ENCODE peak calls at places on chromosomes 3 and 15, in ten cellular contexts. M, H, R, I, X, J, C, Y, Z and Q are unnamed samples.

GRCh38 chr15:67097893-67098740 is 32.7 kb downstream of the SMAD3 start:
- DNase-seq in M (peak), H (no peak), R (no peak), I (no peak), X (peak), J (no peak), C (peak), Y (no peak), Z (no peak), Q (no peak)

GRCh38 chr3:65995030-65995429 is 43.7 kb downstream of the MAGI1 start:
- DNase-seq in M (no peak), H (peak), R (no peak), I (no peak), X (peak), J (no peak), C (no peak), Y (no peak), Z (no peak), Q (no peak)

GRCh38 chr3:127035672-127036071 is 52.8 kb downstream of the PLXNA1 start:
- DNase-seq in M (no peak), H (peak), R (no peak), I (no peak), X (peak), J (no peak), C (peak), Y (no peak), Z (peak), Q (no peak)

GRCh38 chr3:78888650-78889049 is 879.1 kb downstream of the ROBO1 start:
- DNase-seq in M (no peak), H (no peak), R (no peak), I (no peak), X (peak), J (no peak), C (no peak), Y (no peak), Z (no peak), Q (no peak)

GRCh38 chr3:192819001-192819569 is 91.7 kb upstream of the FGF12 start:
- DNase-seq in M (no peak), H (peak), R (peak), I (no peak), X (peak), J (no peak), C (no peak), Y (no peak), Z (no peak), Q (no peak)

GRCh38 chr3:45560270-45561020 is 34.1 kb upstream of the LIMD1 start:
- DNase-seq in M (no peak), H (no peak), R (no peak), I (no peak), X (no peak), J (no peak), C (peak), Y (no peak), Z (peak), Q (no peak)

GRCh38 chr3:172177046-172177445 is 137.7 kb downstream of the FNDC3B start:
- DNase-seq in M (no peak), H (no peak), R (no peak), I (no peak), X (peak), J (no peak), C (no peak), Y (no peak), Z (peak), Q (no peak)

GRCh38 chr3:128273116-128273840 is 120.0 kb downstream of the EEFSEC start:
- DNase-seq in M (no peak), H (no peak), R (no peak), I (no peak), X (no peak), J (no peak), C (no peak), Y (no peak), Z (no peak), Q (no peak)

GRCh38 chr3:46566040-46566631 is at the start of gene LRRC2:
- DNase-seq in M (no peak), H (no peak), R (no peak), I (no peak), X (peak), J (peak), C (peak), Y (peak), Z (peak), Q (peak)

GRCh38 chr3:41200669-41201021 is 1.3 kb downstream of the CTNNB1 start:
- DNase-seq in M (no peak), H (no peak), R (no peak), I (no peak), X (peak), J (peak), C (no peak), Y (no peak), Z (peak), Q (no peak)

GRCh38 chr15:73866881-73867410 is 6.4 kb upstream of the TBC1D21 start:
- DNase-seq in M (peak), H (no peak), R (no peak), I (no peak), X (no peak), J (no peak), C (no peak), Y (no peak), Z (no peak), Q (no peak)

GRCh38 chr15:82624008-82624407 is 23.2 kb downstream of the CPEB1 start:
- DNase-seq in M (no peak), H (no peak), R (no peak), I (no peak), X (peak), J (no peak), C (no peak), Y (no peak), Z (no peak), Q (no peak)

GRCh38 chr3:197186887-197187588 is 111.4 kb downstream of the DLG1 start:
- DNase-seq in M (peak), H (peak), R (peak), I (no peak), X (peak), J (no peak), C (no peak), Y (no peak), Z (peak), Q (no peak)

GRCh38 chr3:87390821-87391220 is 114.4 kb upstream of the POU1F1 start:
- DNase-seq in M (no peak), H (no peak), R (no peak), I (no peak), X (no peak), J (no peak), C (no peak), Y (no peak), Z (no peak), Q (no peak)

GRCh38 chr3:108110965-108111364 is 20.1 kb upstream of the CD47 start:
- DNase-seq in M (peak), H (no peak), R (no peak), I (no peak), X (no peak), J (no peak), C (no peak), Y (no peak), Z (no peak), Q (no peak)

GRCh38 chr3:146528954-146529353 is 15.5 kb downstream of the PLSCR1 start:
- DNase-seq in M (no peak), H (no peak), R (no peak), I (no peak), X (no peak), J (no peak), C (no peak), Y (no peak), Z (no peak), Q (no peak)

GRCh38 chr15:66611257-66612053 is 45.7 kb upstream of the LCTL start:
- DNase-seq in M (no peak), H (no peak), R (no peak), I (no peak), X (no peak), J (no peak), C (no peak), Y (peak), Z (no peak), Q (no peak)

GRCh38 chr3:172550347-172550943 is 27.2 kb upstream of the TNFSF10 start:
- DNase-seq in M (peak), H (peak), R (no peak), I (no peak), X (peak), J (no peak), C (no peak), Y (peak), Z (no peak), Q (no peak)

GRCh38 chr3:72171461-72171860 is 386.5 kb upstream of the PROK2 start:
- DNase-seq in M (no peak), H (no peak), R (no peak), I (no peak), X (no peak), J (no peak), C (no peak), Y (peak), Z (no peak), Q (no peak)

GRCh38 chr3:166570136-166570535 is 732.9 kb upstream of the BCHE start:
- DNase-seq in M (no peak), H (no peak), R (no peak), I (no peak), X (no peak), J (no peak), C (no peak), Y (no peak), Z (no peak), Q (no peak)

GRCh38 chr3:46954178-46954577 is 22.4 kb downstream of the CCDC12 start:
- DNase-seq in M (no peak), H (no peak), R (no peak), I (no peak), X (no peak), J (no peak), C (no peak), Y (no peak), Z (no peak), Q (no peak)

GRCh38 chr3:37243811-37244748 is 69.7 kb upstream of the LRRFIP2 start:
- DNase-seq in M (peak), H (peak), R (peak), I (peak), X (peak), J (peak), C (peak), Y (peak), Z (peak), Q (peak)

GRCh38 chr3:190718097-190718496 is 144.4 kb downstream of the GMNC start:
- DNase-seq in M (no peak), H (no peak), R (no peak), I (no peak), X (no peak), J (no peak), C (no peak), Y (no peak), Z (no peak), Q (no peak)

GRCh38 chr3:125324341-125324740 is 50.8 kb downstream of the ZNF148 start:
- DNase-seq in M (no peak), H (no peak), R (no peak), I (no peak), X (no peak), J (no peak), C (no peak), Y (no peak), Z (no peak), Q (no peak)

GRCh38 chr3:10419637-10420232 is 85.7 kb downstream of the ATP2B2 start:
- DNase-seq in M (peak), H (no peak), R (no peak), I (no peak), X (peak), J (no peak), C (no peak), Y (no peak), Z (no peak), Q (no peak)

GRCh38 chr3:10416730-10417300 is 88.6 kb downstream of the ATP2B2 start:
- DNase-seq in M (no peak), H (no peak), R (no peak), I (no peak), X (no peak), J (no peak), C (no peak), Y (peak), Z (no peak), Q (no peak)

GRCh38 chr3:10420745-10421475 is 84.5 kb downstream of the ATP2B2 start:
- DNase-seq in M (no peak), H (no peak), R (no peak), I (no peak), X (no peak), J (no peak), C (no peak), Y (no peak), Z (no peak), Q (no peak)

GRCh38 chr3:10421996-10422395 is 83.4 kb downstream of the ATP2B2 start:
- DNase-seq in M (no peak), H (no peak), R (no peak), I (no peak), X (no peak), J (no peak), C (no peak), Y (no peak), Z (no peak), Q (no peak)

DNA sequence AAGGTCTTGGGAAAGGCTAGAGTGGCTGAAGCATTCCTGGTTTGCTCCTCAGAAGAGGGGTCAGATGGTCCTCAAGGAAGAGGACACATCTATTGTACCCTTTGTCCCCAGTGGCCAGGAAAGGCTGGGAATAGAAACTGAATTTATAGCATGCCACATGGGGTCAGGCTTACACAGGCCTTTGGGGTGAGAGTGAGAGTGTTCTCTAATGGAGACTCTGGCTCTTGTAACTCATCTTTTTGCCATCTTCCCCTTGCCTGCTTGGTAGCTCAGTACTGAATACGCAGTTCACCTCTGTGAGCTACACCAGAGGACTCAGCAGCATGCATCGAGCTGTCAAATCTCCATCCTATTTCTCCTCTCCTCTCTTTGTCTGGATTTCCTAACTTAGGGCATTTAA is 87.5 kb downstream of the ATP2B2 start:
- DNase-seq in M (peak), H (peak), R (no peak), I (no peak), X (peak), J (no peak), C (no peak), Y (no peak), Z (no peak), Q (no peak)
- TF ChIP-seq CTCF in M (peak), H (peak), R (peak), I (no peak), X (peak), J (no peak), C (peak), Y (no peak), Z (no peak), Q (no peak)

DNA sequence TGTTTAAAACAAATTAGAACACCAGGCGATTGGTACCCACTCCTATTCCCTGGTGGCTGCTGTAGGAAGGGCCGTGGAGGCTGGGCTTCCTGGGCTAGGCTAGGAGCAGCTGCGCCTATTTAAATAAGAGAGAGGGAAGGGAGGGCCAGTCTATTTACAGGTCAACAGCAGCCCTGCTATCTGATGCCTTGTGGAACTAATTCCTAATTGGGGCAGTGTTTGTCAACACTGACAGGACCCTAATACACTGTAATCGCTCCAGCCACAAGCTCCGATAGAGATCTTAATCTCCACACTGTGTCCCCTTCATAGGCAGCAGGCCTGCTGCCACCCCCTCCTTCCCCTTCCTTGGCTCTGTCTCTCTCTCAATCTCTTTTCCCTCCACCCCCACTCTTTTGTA is 116.9 kb upstream of the SOX14 start:
- DNase-seq in M (no peak), H (no peak), R (no peak), I (no peak), X (no peak), J (no peak), C (no peak), Y (no peak), Z (no peak), Q (no peak)
- TF ChIP-seq CTCF in M (no peak), H (no peak), R (no peak), I (no peak), X (no peak), J (no peak), C (no peak), Y (no peak), Z (no peak), Q (no peak)

DNA sequence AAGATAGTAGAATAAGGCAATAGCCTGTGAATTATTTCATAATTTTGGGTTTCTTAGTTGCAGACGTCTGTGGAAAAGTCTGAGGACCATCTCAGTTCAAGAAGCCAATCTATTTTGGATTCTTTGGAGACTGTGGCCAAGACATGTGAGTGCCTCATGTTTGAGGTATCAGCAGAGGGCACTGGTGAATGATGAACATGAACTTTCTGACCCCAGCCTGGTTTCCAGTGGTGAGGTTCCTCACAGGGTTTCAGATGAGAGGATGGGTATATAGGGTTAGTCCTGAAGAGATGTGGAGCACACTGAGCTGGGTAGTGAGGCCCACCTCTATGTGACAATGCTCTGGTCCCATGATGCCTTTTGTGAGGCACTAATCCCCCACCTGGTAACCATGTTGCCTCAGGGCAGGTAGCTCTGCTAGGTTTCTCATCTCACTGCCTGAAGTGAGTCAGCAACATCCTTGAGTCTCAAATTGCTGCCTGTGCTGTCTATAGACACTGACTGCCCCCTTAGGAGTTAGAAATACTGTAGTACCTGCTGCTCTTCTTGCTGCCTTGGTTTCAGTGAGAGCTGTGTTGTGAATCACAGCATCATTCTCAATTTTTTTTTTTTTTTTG is 32.3 kb downstream of the C3orf62 start:
- DNase-seq in M (no peak), H (no peak), R (no peak), I (no peak), X (no peak), J (no peak), C (no peak), Y (no peak), Z (no peak), Q (no peak)
- TF ChIP-seq CTCF in M (no peak), H (no peak), R (no peak), I (no peak), X (no peak), J (no peak), C (no peak), Y (no peak), Z (no peak), Q (no peak)

GRCh38 chr3:169404491-169404890 is 259.0 kb downstream of the MECOM start:
- DNase-seq in M (no peak), H (no peak), R (no peak), I (no peak), X (no peak), J (no peak), C (no peak), Y (no peak), Z (no peak), Q (no peak)
- TF ChIP-seq CTCF in M (no peak), H (no peak), R (no peak), I (no peak), X (no peak), J (no peak), C (no peak), Y (no peak), Z (no peak), Q (no peak)

GRCh38 chr3:76679510-76679909 is 360.4 kb upstream of the ROBO2 start:
- DNase-seq in M (no peak), H (no peak), R (no peak), I (no peak), X (no peak), J (no peak), C (no peak), Y (no peak), Z (no peak), Q (no peak)
- TF ChIP-seq CTCF in M (no peak), H (no peak), R (no peak), I (no peak), X (no peak), J (no peak), C (no peak), Y (no peak), Z (no peak), Q (no peak)